ENCODE peak calls at places on chromosomes 4 and X, in seven cellular contexts. V is fibroblast of mammary gland; W is CD8-positive, alpha-beta T cell; M is ovary; Y is dorsolateral prefrontal cortex; L is lung; O is prostate gland. C is an unnamed sample.

GRCh38 chr4:176300565-176300964 is 19.2 kb upstream of the SPCS3 start:
- DNase-seq in V (no peak), W (no peak), M (no peak), Y (no peak), L (no peak), O (no peak), C (no peak)

GRCh38 chr4:42965326-42965725 is 72.8 kb downstream of the GRXCR1 start:
- DNase-seq in V (no peak), W (no peak), M (no peak), Y (peak; percentile 31), L (no peak), O (no peak), C (no peak)

GRCh38 chr4:137531121-137531520 is 1.2 kb downstream of the PCDH18 start:
- DNase-seq in V (peak; percentile 78), W (no peak), M (no peak), Y (no peak), L (no peak), O (no peak), C (peak; percentile 72)

GRCh38 chrX:111270339-111270738 is at the start of gene CAPN6:
- DNase-seq in V (peak; percentile 44), W (no peak), M (peak; percentile 28), Y (no peak), L (no peak), O (peak; percentile 7), C (no peak)

GRCh38 chr4:105956566-105956965 is 61.3 kb downstream of the NPNT start:
- DNase-seq in V (no peak), W (no peak), M (no peak), Y (no peak), L (no peak), O (no peak), C (no peak)

GRCh38 chr4:75726577-75726976 is 2.2 kb downstream of the USO1 start:
- DNase-seq in V (peak; percentile 41), W (no peak), M (no peak), Y (no peak), L (no peak), O (no peak), C (peak; percentile 30)

GRCh38 chrX:69150294-69150960 is 14.8 kb downstream of the PJA1 start:
- DNase-seq in V (no peak), W (no peak), M (peak; percentile 10), Y (no peak), L (no peak), O (no peak), C (no peak)

GRCh38 chrX:31092476-31092875 is 20.6 kb upstream of the FTHL17 start:
- DNase-seq in V (peak; percentile 35), W (no peak), M (no peak), Y (no peak), L (no peak), O (no peak), C (peak; percentile 36)

GRCh38 chr4:4397441-4397819 is 10.5 kb downstream of the NSG1 start:
- DNase-seq in V (no peak), W (no peak), M (no peak), Y (no peak), L (no peak), O (no peak), C (no peak)

GRCh38 chr4:1448589-1449420 is 42.6 kb upstream of the NKX1-1 start:
- DNase-seq in V (no peak), W (no peak), M (peak; percentile 4), Y (no peak), L (no peak), O (no peak), C (no peak)

GRCh38 chrX:46837543-46838481 is 969 bp downstream of the RP2 start:
- DNase-seq in V (peak; percentile 41), W (no peak), M (no peak), Y (no peak), L (no peak), O (no peak), C (peak; percentile 20)

GRCh38 chrX:97539970-97540519 is 656.3 kb downstream of the RPA4 start:
- DNase-seq in V (no peak), W (no peak), M (no peak), Y (no peak), L (no peak), O (no peak), C (no peak)

GRCh38 chrX:136210806-136211205 is 40.4 kb downstream of the MAP7D3 start:
- DNase-seq in V (peak; percentile 39), W (no peak), M (no peak), Y (no peak), L (no peak), O (no peak), C (no peak)

GRCh38 chrX:107856289-107856688 is 30.6 kb downstream of the MID2 start:
- DNase-seq in V (no peak), W (no peak), M (no peak), Y (no peak), L (no peak), O (no peak), C (no peak)

DNA sequence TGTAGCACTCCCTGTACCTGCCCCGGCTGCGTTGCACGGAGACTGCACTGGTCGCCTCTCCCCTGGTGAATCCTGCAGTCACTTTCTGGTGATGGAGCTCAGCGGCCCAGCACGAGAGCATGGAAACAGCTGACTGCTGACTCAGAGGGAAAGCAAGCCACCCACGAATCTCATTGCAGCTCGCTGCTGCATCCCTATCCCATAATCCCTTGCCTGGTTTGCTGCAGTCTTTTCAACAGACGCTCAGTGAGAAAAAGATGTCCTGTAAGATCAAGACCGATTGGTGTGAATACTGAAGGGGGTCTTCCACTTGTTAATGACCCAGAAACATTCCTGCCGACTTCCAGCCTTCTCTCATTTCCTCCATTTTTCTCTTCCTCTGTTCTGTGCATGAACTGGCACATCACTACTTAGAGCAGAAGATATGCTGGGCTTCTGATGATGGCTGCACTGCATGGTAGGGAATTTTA is 52.9 kb downstream of the TRIM2 start:
- DNase-seq in V (peak; percentile 70), W (no peak), M (no peak), Y (peak; percentile 85), L (no peak), O (no peak), C (peak; percentile 59)
- H3K4me3 ChIP-seq in V (peak overlapping the region; percentile 19), W (no peak overlapping the region), M (no peak overlapping the region), Y (peak overlapping the region; percentile 66), L (no peak overlapping the region), O (no peak overlapping the region), C (no peak overlapping the region)

GRCh38 chrX:155865193-155865592 is 16.0 kb upstream of the VAMP7 start:
- DNase-seq in V (no peak), W (no peak), M (no peak), Y (no peak), L (no peak), O (no peak), C (no peak)

GRCh38 chrX:155867821-155868220 is 13.3 kb upstream of the VAMP7 start:
- DNase-seq in V (no peak), W (no peak), M (no peak), Y (no peak), L (no peak), O (no peak), C (no peak)

DNA sequence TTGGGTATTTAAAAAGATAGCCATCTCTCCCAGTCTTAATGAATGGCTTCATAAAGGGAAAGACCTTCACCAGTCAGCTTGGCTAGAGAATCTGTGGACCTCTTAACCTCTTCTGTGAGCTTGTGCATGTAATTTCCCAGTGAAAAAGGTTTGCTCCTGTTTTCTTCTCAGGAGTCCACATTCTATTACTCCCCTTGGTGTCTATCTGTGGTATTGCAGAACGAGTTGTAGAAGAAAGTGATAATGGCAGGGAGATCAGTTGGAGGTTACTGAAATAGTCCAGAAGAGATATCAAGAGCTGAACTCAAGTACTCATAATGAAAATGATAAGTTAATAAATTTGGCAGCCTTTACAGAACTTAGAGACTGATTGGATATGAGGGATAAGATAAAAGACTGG is 16.5 kb upstream of the VAMP7 start:
- DNase-seq in V (peak; percentile 14), W (no peak), M (no peak), Y (no peak), L (no peak), O (no peak), C (peak; percentile 6)
- TF ChIP-seq CTCF in V (peak; percentile 30), W (no peak), M (no peak), Y (peak; percentile 30), L (no peak), O (no peak), C (peak; percentile 13)

GRCh38 chr4:154744341-154744948 is 645 bp downstream of the LRAT start:
- DNase-seq in V (no peak), W (no peak), M (no peak), Y (no peak), L (no peak), O (no peak), C (no peak)
- H3K4me3 ChIP-seq in V (peak overlapping the region; percentile 39), W (peak overlapping the region; percentile 55), M (no peak overlapping the region), Y (peak overlapping the region; percentile 73), L (no peak overlapping the region), O (peak overlapping the region; percentile 29), C (no peak overlapping the region)

GRCh38 chr4:139700568-139700967 is 34.9 kb downstream of the MGST2 start:
- DNase-seq in V (no peak), W (no peak), M (no peak), Y (no peak), L (no peak), O (no peak), C (no peak)

GRCh38 chr4:139709660-139710059 is 44.0 kb downstream of the MGST2 start:
- DNase-seq in V (no peak), W (no peak), M (no peak), Y (no peak), L (no peak), O (no peak), C (no peak)

GRCh38 chr4:139710073-139710472 is 44.5 kb downstream of the MGST2 start:
- DNase-seq in V (no peak), W (no peak), M (no peak), Y (no peak), L (no peak), O (no peak), C (peak; percentile 42)

GRCh38 chr4:139704915-139705485 is 39.4 kb downstream of the MGST2 start:
- DNase-seq in V (peak; percentile 32), W (no peak), M (no peak), Y (no peak), L (no peak), O (no peak), C (peak; percentile 26)
- TF ChIP-seq CTCF in V (peak; percentile 29), W (no peak), M (no peak), Y (no peak), L (no peak), O (no peak), C (peak; percentile 29)

GRCh38 chrX:2829469-2830246 is 928 bp downstream of the GYG2 start:
- DNase-seq in V (no peak), W (no peak), M (no peak), Y (no peak), L (no peak), O (no peak), C (no peak)
- H3K4me3 ChIP-seq in V (no peak overlapping the region), W (no peak overlapping the region), M (peak overlapping the region; percentile 36), Y (peak overlapping the region; percentile 36), L (no peak overlapping the region), O (peak overlapping the region; percentile 32), C (peak overlapping the region; percentile 42)

DNA sequence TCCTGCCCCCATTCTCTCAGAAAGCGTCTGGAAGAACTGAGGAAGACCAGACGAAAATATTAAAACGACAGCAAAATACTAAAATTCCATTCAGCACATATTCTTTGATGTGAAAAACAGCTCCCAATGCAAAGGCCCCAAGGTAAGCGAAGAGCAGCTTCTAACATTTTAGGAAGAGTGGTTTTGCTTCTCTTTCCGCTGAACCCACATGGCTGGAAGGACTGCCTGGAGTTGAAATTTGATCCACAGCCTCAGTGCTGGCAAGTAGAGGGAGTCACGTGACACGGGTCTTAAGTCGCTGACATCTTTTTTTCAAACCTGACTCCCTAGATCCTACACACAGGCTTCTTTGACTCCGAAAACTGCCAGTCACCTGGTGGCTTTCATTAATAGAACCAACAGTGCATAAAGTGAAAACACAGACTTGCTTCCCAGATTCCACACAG is at the start of gene FAM13A:
- DNase-seq in V (peak; percentile 98), W (no peak), M (peak; percentile 77), Y (peak; percentile 84), L (peak; percentile 80), O (peak; percentile 95), C (peak; percentile 98)
- TF ChIP-seq CTCF in V (no peak), W (no peak), M (no peak), Y (no peak), L (no peak), O (no peak), C (no peak)

C was measured in cardiac fibroblast.